ENCODE peak calls at places on chromosomes 16 and 17, in ten cellular contexts. N is caudate nucleus; P is neural crest cell; T is NK-92 treated with Interleukin-12 subunit alpha and Interleukin-12 subunit beta, amount 100 ng/mL, for 24 hours; X is posterior cingulate gyrus; I is activated CD4-positive, alpha-beta T cell treated with anti-CD3 and anti-CD28 coated beads, Interleukin-2, amount 50 U/mL, for 48 hours; Y is mesenteric fat pad; J is esophagus squamous epithelium; F is RCC 7860; S is activated T-cell treated with anti-CD3 and anti-CD28 coated beads for 1 hour. Q is an unnamed sample.

GRCh38 chr17:73397856-73398540 is 86.2 kb upstream of the CDC42EP4 start:
- DNase-seq in X (peak), S (no peak), J (no peak), F (no peak), P (no peak), T (no peak), Y (no peak), N (no peak), I (no peak), Q (no peak)

GRCh38 chr16:49755291-49755611 is 100.7 kb downstream of the ZNF423 start:
- DNase-seq in N (no peak), T (no peak), I (no peak), X (no peak), Y (no peak), J (no peak), F (no peak), S (no peak), P (no peak), Q (no peak)

GRCh38 chr17:38724337-38724988 is 5.7 kb upstream of the CISD3 start:
- DNase-seq in S (no peak), T (no peak), J (no peak), P (no peak), Y (no peak), N (peak), F (no peak), I (no peak), X (peak), Q (no peak)

GRCh38 chr17:70137451-70138230 is 31.7 kb upstream of the KCNJ2 start:
- DNase-seq in J (no peak), F (peak), T (no peak), P (no peak), S (no peak), Y (no peak), I (peak), X (no peak), N (no peak), Q (no peak)

GRCh38 chr17:31492880-31493655 is 101.6 kb downstream of the RAB11FIP4 start:
- DNase-seq in I (peak), P (no peak), S (peak), F (no peak), J (peak), Y (no peak), T (no peak), X (no peak), N (no peak), Q (no peak)

GRCh38 chr16:346587-346986 is 5.9 kb downstream of the AXIN1 start:
- DNase-seq in Y (no peak), X (no peak), T (no peak), F (peak), N (no peak), S (no peak), I (no peak), J (no peak), P (no peak), Q (no peak)

GRCh38 chr17:67032985-67033384 is 11.4 kb upstream of the CACNG1 start:
- DNase-seq in J (no peak), I (no peak), X (no peak), F (no peak), N (no peak), S (no peak), P (no peak), Y (no peak), T (no peak), Q (no peak)

GRCh38 chr17:41651625-41652460 is 27.5 kb upstream of the KRT17 start:
- DNase-seq in S (no peak), T (no peak), Y (no peak), I (no peak), X (no peak), J (no peak), N (peak), P (no peak), F (no peak), Q (no peak)

GRCh38 chr16:46721885-46722284 is 26.3 kb downstream of the MYLK3 start:
- DNase-seq in P (no peak), J (no peak), Y (peak), I (no peak), F (no peak), X (no peak), S (no peak), N (no peak), T (no peak), Q (no peak)

GRCh38 chr17:77744268-77744988 is 214.1 kb upstream of the TNRC6C start:
- DNase-seq in P (no peak), N (no peak), J (no peak), S (no peak), X (no peak), I (no peak), F (no peak), T (no peak), Y (peak), Q (no peak)

GRCh38 chr17:14922421-14922820 is 342.7 kb downstream of the PMP22 start:
- DNase-seq in S (no peak), J (no peak), I (no peak), X (no peak), Y (no peak), N (no peak), F (no peak), T (no peak), P (no peak), Q (no peak)

GRCh38 chr17:40615295-40615988 is 32.2 kb downstream of the SMARCE1 start:
- DNase-seq in I (no peak), S (no peak), N (no peak), P (no peak), J (no peak), Y (no peak), T (no peak), F (peak), X (peak), Q (no peak)

GRCh38 chr17:35448899-35449227 is 297 bp upstream of the SLFN13 start:
- DNase-seq in X (no peak), N (no peak), Y (no peak), S (no peak), I (no peak), F (no peak), T (no peak), J (no peak), P (no peak), Q (no peak)

GRCh38 chr16:85172465-85173071 is 60.3 kb upstream of the CIBAR2 start:
- DNase-seq in F (no peak), Y (no peak), X (peak), T (no peak), I (no peak), N (no peak), P (no peak), S (no peak), J (no peak), Q (no peak)

GRCh38 chr17:64306850-64307463 is 43.9 kb upstream of the TEX2 start:
- DNase-seq in T (peak), X (peak), Y (no peak), I (peak), N (no peak), P (peak), J (no peak), S (peak), F (peak), Q (peak)

GRCh38 chr16:89146211-89147005 is 25.1 kb upstream of the CDH15 start:
- DNase-seq in Y (no peak), J (no peak), I (no peak), F (no peak), T (no peak), P (no peak), S (no peak), N (no peak), X (peak), Q (no peak)

GRCh38 chr17:28338056-28338768 is 2.7 kb downstream of the TNFAIP1 start:
- DNase-seq in S (no peak), F (peak), I (no peak), N (no peak), X (peak), T (no peak), J (no peak), Y (no peak), P (no peak), Q (no peak)

GRCh38 chr16:3012828-3013420 is at the start of gene CLDN9:
- DNase-seq in I (no peak), Y (no peak), S (no peak), J (no peak), X (no peak), T (no peak), N (no peak), F (no peak), P (no peak), Q (no peak)

GRCh38 chr17:17606416-17607000 is 15.0 kb upstream of the PEMT start:
- DNase-seq in N (no peak), X (no peak), I (no peak), J (no peak), T (no peak), F (no peak), Y (no peak), P (no peak), S (no peak), Q (no peak)

GRCh38 chr17:79612468-79613194 is 1.8 kb upstream of the RBFOX3 start:
- DNase-seq in J (no peak), Y (no peak), P (peak), T (peak), F (peak), I (peak), S (peak), X (peak), N (peak), Q (no peak)

GRCh38 chr17:67139784-67140665 is 95.7 kb downstream of the CACNG1 start:
- DNase-seq in X (no peak), J (no peak), F (no peak), P (no peak), T (no peak), Y (no peak), I (no peak), N (no peak), S (no peak), Q (no peak)

GRCh38 chr17:78000351-78000750 is 41.8 kb downstream of the TNRC6C start:
- DNase-seq in N (no peak), X (no peak), F (no peak), P (no peak), S (no peak), T (no peak), Y (no peak), J (no peak), I (no peak), Q (no peak)

GRCh38 chr17:77315551-77316190 is 174.9 kb downstream of the SEC14L1 start:
- DNase-seq in P (no peak), I (no peak), J (no peak), X (peak), F (no peak), Y (no peak), T (no peak), S (no peak), N (no peak), Q (no peak)

GRCh38 chr17:74776044-74776962 is at the start of gene NAT9:
- DNase-seq in Y (peak), F (peak), P (peak), X (peak), J (peak), T (peak), N (peak), I (peak), S (peak), Q (peak)